ENCODE peak calls at places on chromosomes 16 and 17, in five cellular contexts. One of them, this sample, is unnamed.

GRCh38 chr16:87047221-87048037 is 269.8 kb downstream of the C16orf95 start:
- DNase-seq in HFFc6: no peak
- DNase-seq in bronchial epithelial cell: no peak
- DNase-seq in A172: peak
- DNase-seq in MM.1S: no peak
- DNase-seq in this sample: no peak

GRCh38 chr17:29615492-29616299 is 7.0 kb downstream of the CORO6 start:
- DNase-seq in A172: no peak
- DNase-seq in MM.1S: peak
- DNase-seq in HFFc6: peak
- DNase-seq in bronchial epithelial cell: peak
- DNase-seq in this sample: peak

GRCh38 chr16:65070831-65071230 is 51.0 kb downstream of the CDH11 start:
- DNase-seq in bronchial epithelial cell: peak
- DNase-seq in HFFc6: peak
- DNase-seq in A172: peak
- DNase-seq in MM.1S: no peak
- DNase-seq in this sample: peak

GRCh38 chr16:68448360-68448970 is at the start of gene SMPD3:
- DNase-seq in MM.1S: peak
- DNase-seq in bronchial epithelial cell: peak
- DNase-seq in A172: peak
- DNase-seq in HFFc6: peak
- DNase-seq in this sample: peak

GRCh38 chr16:11586375-11586855 is 304 bp downstream of the LITAF start:
- DNase-seq in MM.1S: peak
- DNase-seq in HFFc6: no peak
- DNase-seq in A172: no peak
- DNase-seq in bronchial epithelial cell: no peak
- DNase-seq in this sample: peak

GRCh38 chr17:51427259-51428255 is 167.2 kb downstream of the UTP18 start:
- DNase-seq in MM.1S: no peak
- DNase-seq in HFFc6: no peak
- DNase-seq in A172: peak
- DNase-seq in bronchial epithelial cell: no peak
- DNase-seq in this sample: peak

GRCh38 chr17:63414222-63414621 is 31.9 kb downstream of the CYB561 start:
- DNase-seq in A172: no peak
- DNase-seq in HFFc6: no peak
- DNase-seq in bronchial epithelial cell: no peak
- DNase-seq in MM.1S: no peak
- DNase-seq in this sample: no peak

GRCh38 chr17:72861811-72862210 is 230.7 kb downstream of the SLC39A11 start:
- DNase-seq in MM.1S: no peak
- DNase-seq in bronchial epithelial cell: no peak
- DNase-seq in HFFc6: no peak
- DNase-seq in A172: no peak
- DNase-seq in this sample: no peak

GRCh38 chr17:78163881-78164747 is 4.3 kb upstream of the SYNGR2 start:
- DNase-seq in A172: no peak
- DNase-seq in MM.1S: no peak
- DNase-seq in HFFc6: no peak
- DNase-seq in bronchial epithelial cell: no peak
- DNase-seq in this sample: peak

GRCh38 chr17:41602524-41602923 is 10.0 kb downstream of the KRT16 start:
- DNase-seq in bronchial epithelial cell: no peak
- DNase-seq in HFFc6: no peak
- DNase-seq in A172: no peak
- DNase-seq in MM.1S: no peak
- DNase-seq in this sample: no peak

GRCh38 chr16:87658564-87659225 is 56.4 kb downstream of the JPH3 start:
- DNase-seq in bronchial epithelial cell: no peak
- DNase-seq in A172: no peak
- DNase-seq in HFFc6: no peak
- DNase-seq in MM.1S: no peak
- DNase-seq in this sample: no peak

GRCh38 chr17:350706-351435 is 1.7 kb downstream of the RPH3AL start:
- DNase-seq in MM.1S: no peak
- DNase-seq in HFFc6: peak
- DNase-seq in bronchial epithelial cell: peak
- DNase-seq in A172: peak
- DNase-seq in this sample: peak

GRCh38 chr16:70526403-70526802 is 2.8 kb downstream of the SF3B3 start:
- DNase-seq in A172: no peak
- DNase-seq in MM.1S: no peak
- DNase-seq in HFFc6: no peak
- DNase-seq in bronchial epithelial cell: no peak
- DNase-seq in this sample: no peak

GRCh38 chr16:68406458-68407041 is 41.8 kb downstream of the SMPD3 start:
- DNase-seq in A172: peak
- DNase-seq in HFFc6: peak
- DNase-seq in bronchial epithelial cell: peak
- DNase-seq in MM.1S: no peak
- DNase-seq in this sample: peak

GRCh38 chr17:58371300-58371950 is 19.4 kb upstream of the SUPT4H1 start:
- DNase-seq in HFFc6: no peak
- DNase-seq in bronchial epithelial cell: no peak
- DNase-seq in A172: no peak
- DNase-seq in MM.1S: no peak
- DNase-seq in this sample: no peak

GRCh38 chr17:69098635-69099034 is 37.9 kb upstream of the ABCA9 start:
- DNase-seq in HFFc6: no peak
- DNase-seq in A172: no peak
- DNase-seq in bronchial epithelial cell: no peak
- DNase-seq in MM.1S: no peak
- DNase-seq in this sample: no peak

GRCh38 chr17:32461853-32462617 is 17.7 kb downstream of the PSMD11 start:
- DNase-seq in A172: peak
- DNase-seq in MM.1S: peak
- DNase-seq in HFFc6: peak
- DNase-seq in bronchial epithelial cell: peak
- DNase-seq in this sample: peak

GRCh38 chr17:51097708-51098446 is 22.8 kb downstream of the SPAG9 start:
- DNase-seq in MM.1S: peak
- DNase-seq in bronchial epithelial cell: no peak
- DNase-seq in A172: no peak
- DNase-seq in HFFc6: no peak
- DNase-seq in this sample: peak

GRCh38 chr17:75697651-75698291 is 23.5 kb upstream of the ITGB4 start:
- DNase-seq in bronchial epithelial cell: no peak
- DNase-seq in MM.1S: no peak
- DNase-seq in HFFc6: no peak
- DNase-seq in A172: no peak
- DNase-seq in this sample: peak

GRCh38 chr17:36632916-36633846 is 31.8 kb downstream of the MRM1 start:
- DNase-seq in bronchial epithelial cell: no peak
- DNase-seq in A172: no peak
- DNase-seq in MM.1S: no peak
- DNase-seq in HFFc6: no peak
- DNase-seq in this sample: no peak

GRCh38 chr16:14455577-14455976 is 174.5 kb downstream of the PARN start:
- DNase-seq in MM.1S: no peak
- DNase-seq in HFFc6: peak
- DNase-seq in A172: peak
- DNase-seq in bronchial epithelial cell: no peak
- DNase-seq in this sample: no peak

GRCh38 chr17:33875973-33876372 is 379.1 kb upstream of the CCL2 start:
- DNase-seq in MM.1S: no peak
- DNase-seq in bronchial epithelial cell: no peak
- DNase-seq in HFFc6: no peak
- DNase-seq in A172: no peak
- DNase-seq in this sample: no peak

GRCh38 chr17:79023886-79024771 is at the start of gene C1QTNF1:
- DNase-seq in MM.1S: peak
- DNase-seq in bronchial epithelial cell: no peak
- DNase-seq in HFFc6: no peak
- DNase-seq in A172: no peak
- DNase-seq in this sample: peak

GRCh38 chr17:77428901-77429734 is 288.3 kb downstream of the SEC14L1 start:
- DNase-seq in HFFc6: no peak
- DNase-seq in MM.1S: no peak
- DNase-seq in bronchial epithelial cell: no peak
- DNase-seq in A172: no peak
- DNase-seq in this sample: no peak